ENCODE peak calls at places on chromosomes 6 and 20, in seven cellular contexts. One of them, this sample, is unnamed.

GRCh38 chr20:57826731-57827287 is 117.0 kb upstream of the PMEPA1 start:
- DNase-seq in IMR-90: no peak
- DNase-seq in stomach: no peak
- DNase-seq in transverse colon: no peak
- DNase-seq in sigmoid colon: no peak
- DNase-seq in A549: no peak
- DNase-seq in testis: no peak
- DNase-seq in this sample: no peak

GRCh38 chr20:60648556-60648955 is 603.5 kb upstream of the CDH4 start:
- DNase-seq in stomach: no peak
- DNase-seq in A549: no peak
- DNase-seq in transverse colon: no peak
- DNase-seq in testis: no peak
- DNase-seq in IMR-90: no peak
- DNase-seq in sigmoid colon: no peak
- DNase-seq in this sample: no peak

GRCh38 chr6:73537677-73538076 is 16.8 kb upstream of the EEF1A1 start:
- DNase-seq in transverse colon: no peak
- DNase-seq in A549: no peak
- DNase-seq in IMR-90: no peak
- DNase-seq in testis: no peak
- DNase-seq in sigmoid colon: no peak
- DNase-seq in stomach: no peak
- DNase-seq in this sample: no peak

GRCh38 chr6:107120404-107120803 is 5.1 kb upstream of the BEND3 start:
- DNase-seq in transverse colon: no peak
- DNase-seq in sigmoid colon: no peak
- DNase-seq in A549: no peak
- DNase-seq in testis: no peak
- DNase-seq in IMR-90: no peak
- DNase-seq in stomach: no peak
- DNase-seq in this sample: no peak

GRCh38 chr6:90413867-90414266 is 117.2 kb upstream of the BACH2 start:
- DNase-seq in testis: peak
- DNase-seq in stomach: no peak
- DNase-seq in IMR-90: peak
- DNase-seq in transverse colon: peak
- DNase-seq in A549: no peak
- DNase-seq in sigmoid colon: no peak
- DNase-seq in this sample: no peak

GRCh38 chr20:57809661-57810172 is 99.9 kb upstream of the PMEPA1 start:
- DNase-seq in testis: no peak
- DNase-seq in sigmoid colon: peak
- DNase-seq in A549: peak
- DNase-seq in transverse colon: no peak
- DNase-seq in IMR-90: no peak
- DNase-seq in stomach: no peak
- DNase-seq in this sample: no peak

GRCh38 chr6:81777586-81778268 is 25.2 kb upstream of the TENT5A start:
- DNase-seq in testis: no peak
- DNase-seq in IMR-90: no peak
- DNase-seq in stomach: no peak
- DNase-seq in sigmoid colon: no peak
- DNase-seq in A549: no peak
- DNase-seq in transverse colon: no peak
- DNase-seq in this sample: no peak

GRCh38 chr20:51639206-51639832 is 96.8 kb upstream of the NFATC2 start:
- DNase-seq in A549: peak
- DNase-seq in IMR-90: peak
- DNase-seq in stomach: peak
- DNase-seq in transverse colon: peak
- DNase-seq in testis: peak
- DNase-seq in sigmoid colon: peak
- DNase-seq in this sample: peak

GRCh38 chr6:125748534-125749111 is 809 bp upstream of the HEY2 start:
- DNase-seq in A549: no peak
- DNase-seq in testis: no peak
- DNase-seq in sigmoid colon: no peak
- DNase-seq in stomach: no peak
- DNase-seq in transverse colon: no peak
- DNase-seq in IMR-90: peak
- DNase-seq in this sample: peak

GRCh38 chr6:72552938-72553337 is 68.9 kb upstream of the KCNQ5 start:
- DNase-seq in transverse colon: no peak
- DNase-seq in A549: peak
- DNase-seq in sigmoid colon: no peak
- DNase-seq in stomach: no peak
- DNase-seq in testis: no peak
- DNase-seq in IMR-90: peak
- DNase-seq in this sample: no peak

GRCh38 chr6:1552296-1552761 is 57.4 kb upstream of the FOXC1 start:
- DNase-seq in transverse colon: no peak
- DNase-seq in A549: peak
- DNase-seq in testis: no peak
- DNase-seq in IMR-90: peak
- DNase-seq in sigmoid colon: no peak
- DNase-seq in stomach: no peak
- DNase-seq in this sample: no peak

GRCh38 chr20:8018928-8019177 is 708 bp downstream of the TMX4 start:
- DNase-seq in transverse colon: no peak
- DNase-seq in testis: no peak
- DNase-seq in IMR-90: peak
- DNase-seq in stomach: no peak
- DNase-seq in sigmoid colon: no peak
- DNase-seq in A549: no peak
- DNase-seq in this sample: no peak

GRCh38 chr6:15481892-15482291 is 180.9 kb downstream of the DTNBP1 start:
- DNase-seq in IMR-90: no peak
- DNase-seq in sigmoid colon: no peak
- DNase-seq in testis: peak
- DNase-seq in A549: no peak
- DNase-seq in transverse colon: no peak
- DNase-seq in stomach: no peak
- DNase-seq in this sample: no peak

GRCh38 chr20:22456109-22456508 is 128.3 kb downstream of the FOXA2 start:
- DNase-seq in sigmoid colon: no peak
- DNase-seq in A549: no peak
- DNase-seq in stomach: no peak
- DNase-seq in transverse colon: no peak
- DNase-seq in IMR-90: no peak
- DNase-seq in testis: no peak
- DNase-seq in this sample: no peak

GRCh38 chr20:4068708-4069107 is 53.4 kb upstream of the RNF24 start:
- DNase-seq in sigmoid colon: peak
- DNase-seq in testis: no peak
- DNase-seq in stomach: peak
- DNase-seq in IMR-90: no peak
- DNase-seq in transverse colon: peak
- DNase-seq in A549: no peak
- DNase-seq in this sample: no peak

GRCh38 chr20:37885042-37885441 is 17.9 kb upstream of the VSTM2L start:
- DNase-seq in sigmoid colon: no peak
- DNase-seq in IMR-90: no peak
- DNase-seq in transverse colon: no peak
- DNase-seq in A549: no peak
- DNase-seq in testis: no peak
- DNase-seq in stomach: no peak
- DNase-seq in this sample: no peak

GRCh38 chr6:125812394-125813231 is 21.9 kb downstream of the NCOA7 start:
- DNase-seq in IMR-90: peak
- DNase-seq in transverse colon: no peak
- DNase-seq in testis: no peak
- DNase-seq in sigmoid colon: no peak
- DNase-seq in stomach: no peak
- DNase-seq in A549: peak
- DNase-seq in this sample: no peak

GRCh38 chr6:154319231-154319858 is 37.3 kb downstream of the IPCEF1 start:
- DNase-seq in transverse colon: no peak
- DNase-seq in sigmoid colon: no peak
- DNase-seq in IMR-90: peak
- DNase-seq in testis: no peak
- DNase-seq in A549: no peak
- DNase-seq in stomach: no peak
- DNase-seq in this sample: no peak

GRCh38 chr6:135053433-135053832 is 1.2 kb downstream of the HBS1L start:
- DNase-seq in testis: no peak
- DNase-seq in A549: no peak
- DNase-seq in transverse colon: no peak
- DNase-seq in stomach: no peak
- DNase-seq in IMR-90: no peak
- DNase-seq in sigmoid colon: no peak
- DNase-seq in this sample: no peak
- H3K4me3 ChIP-seq in testis: no peak
- H3K4me3 ChIP-seq in A549: peak
- H3K4me3 ChIP-seq in transverse colon: no peak
- H3K4me3 ChIP-seq in stomach: peak
- H3K4me3 ChIP-seq in IMR-90: no peak
- H3K4me3 ChIP-seq in sigmoid colon: peak
- H3K4me3 ChIP-seq in this sample: peak

GRCh38 chr20:14698125-14698524 is 360.7 kb upstream of the FLRT3 start:
- DNase-seq in sigmoid colon: no peak
- DNase-seq in IMR-90: no peak
- DNase-seq in stomach: no peak
- DNase-seq in A549: no peak
- DNase-seq in transverse colon: no peak
- DNase-seq in testis: no peak
- DNase-seq in this sample: no peak
- TF ChIP-seq POLR2A in sigmoid colon: no peak
- TF ChIP-seq POLR2A in IMR-90: no peak
- TF ChIP-seq POLR2A in stomach: no peak
- TF ChIP-seq POLR2A in A549: no peak
- TF ChIP-seq POLR2A in transverse colon: no peak
- TF ChIP-seq POLR2A in testis: no peak
- TF ChIP-seq POLR2A in this sample: no peak

GRCh38 chr6:52352239-52353008 is 9.5 kb upstream of the PAQR8 start:
- DNase-seq in sigmoid colon: no peak
- DNase-seq in A549: peak
- DNase-seq in testis: no peak
- DNase-seq in IMR-90: peak
- DNase-seq in stomach: peak
- DNase-seq in transverse colon: peak
- DNase-seq in this sample: no peak
- H3K4me3 ChIP-seq in sigmoid colon: no peak
- H3K4me3 ChIP-seq in A549: peak
- H3K4me3 ChIP-seq in testis: no peak
- H3K4me3 ChIP-seq in IMR-90: no peak
- H3K4me3 ChIP-seq in stomach: no peak
- H3K4me3 ChIP-seq in transverse colon: no peak
- H3K4me3 ChIP-seq in this sample: no peak

DNA sequence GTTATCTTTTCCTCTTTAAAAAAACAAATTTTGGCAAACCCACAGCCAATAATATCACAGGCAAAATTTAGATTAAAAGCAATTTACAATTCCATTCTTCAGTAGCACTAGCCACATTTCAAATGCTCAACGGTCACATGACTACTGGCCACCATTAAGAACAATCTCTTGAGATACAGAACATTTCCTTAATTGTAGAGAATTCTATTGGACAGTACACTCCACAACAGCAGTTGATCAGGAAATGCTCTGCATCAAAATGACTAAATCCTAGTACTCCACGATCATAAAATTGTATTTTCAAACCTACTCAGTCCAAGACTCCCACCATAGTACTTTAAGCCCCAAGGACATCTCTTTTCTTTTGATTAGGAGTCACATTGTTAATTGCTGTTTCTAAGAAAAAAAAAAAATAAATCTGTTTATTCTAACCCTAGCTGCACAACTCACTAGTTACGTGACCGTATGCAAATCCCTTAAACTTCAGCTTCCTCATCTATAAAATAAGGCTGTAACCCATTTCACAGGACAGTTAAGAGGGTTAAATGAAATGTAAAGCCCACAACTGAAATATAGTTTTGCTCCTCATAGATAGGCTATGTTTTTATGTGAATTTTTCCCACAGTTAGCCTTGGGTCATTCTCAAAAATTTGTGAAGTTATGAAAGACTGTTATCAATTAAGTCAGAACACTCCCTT is 9.8 kb downstream of the C6orf62 start:
- DNase-seq in stomach: no peak
- DNase-seq in testis: no peak
- DNase-seq in A549: no peak
- DNase-seq in sigmoid colon: no peak
- DNase-seq in transverse colon: no peak
- DNase-seq in IMR-90: no peak
- DNase-seq in this sample: no peak
- TF ChIP-seq POLR2A in stomach: no peak
- TF ChIP-seq POLR2A in testis: no peak
- TF ChIP-seq POLR2A in A549: no peak
- TF ChIP-seq POLR2A in sigmoid colon: no peak
- TF ChIP-seq POLR2A in transverse colon: no peak
- TF ChIP-seq POLR2A in IMR-90: no peak
- TF ChIP-seq POLR2A in this sample: no peak

DNA sequence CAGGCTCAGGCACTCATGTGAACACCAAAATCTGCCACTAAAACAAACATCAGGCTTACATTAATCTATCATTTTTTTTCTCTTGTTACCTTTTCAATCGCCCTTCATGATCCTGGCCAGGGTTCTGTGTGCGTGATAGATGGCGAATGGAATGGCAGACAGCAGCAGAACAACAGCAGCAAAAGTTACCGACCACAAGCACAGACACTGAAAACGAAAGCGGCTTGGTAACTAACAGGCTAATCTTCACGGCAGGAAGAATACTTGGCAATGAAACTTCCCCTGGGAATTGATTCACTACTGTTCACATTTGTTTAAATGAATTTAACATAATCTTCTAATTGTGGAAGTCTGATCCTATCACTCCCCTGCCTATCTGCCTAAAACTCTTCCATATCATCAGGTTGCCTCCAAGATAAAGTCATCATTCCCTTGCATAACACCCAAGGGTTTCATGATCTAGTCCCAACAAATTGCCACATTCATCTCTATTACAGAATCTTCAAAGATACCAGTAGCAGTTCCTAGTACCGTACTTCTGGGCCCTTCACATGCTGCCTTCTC is 28.7 kb downstream of the PTPRK start:
- DNase-seq in transverse colon: no peak
- DNase-seq in stomach: no peak
- DNase-seq in IMR-90: peak
- DNase-seq in testis: peak
- DNase-seq in sigmoid colon: no peak
- DNase-seq in A549: no peak
- DNase-seq in this sample: no peak
- H3K4me3 ChIP-seq in transverse colon: peak
- H3K4me3 ChIP-seq in stomach: peak
- H3K4me3 ChIP-seq in IMR-90: peak
- H3K4me3 ChIP-seq in testis: no peak
- H3K4me3 ChIP-seq in sigmoid colon: peak
- H3K4me3 ChIP-seq in A549: no peak
- H3K4me3 ChIP-seq in this sample: peak